ENCODE peak calls at places on chromosomes 2 and 18, in four cellular contexts. C, Z, O and R are unnamed samples.

GRCh38 chr18:31209041-31209440 is 46.4 kb upstream of the DSC1 start:
- DNase-seq in Z (no peak), C (no peak), O (no peak), R (no peak)

GRCh38 chr18:52352920-52353319 is 12.9 kb downstream of the DCC start:
- DNase-seq in O (no peak), Z (no peak), C (no peak), R (no peak)

GRCh38 chr2:176657391-176657790 is 388.1 kb downstream of the MTX2 start:
- DNase-seq in C (no peak), O (no peak), Z (no peak), R (no peak)

GRCh38 chr2:60544980-60545560 is 8.4 kb downstream of the BCL11A start:
- DNase-seq in Z (no peak), C (no peak), O (no peak), R (no peak)

GRCh38 chr2:152402780-152403388 is 67.9 kb downstream of the FMNL2 start:
- DNase-seq in O (no peak), Z (no peak), C (no peak), R (no peak)

GRCh38 chr2:55779459-55780421 is 86.1 kb upstream of the PNPT1 start:
- DNase-seq in Z (no peak), C (peak; percentile 92), O (no peak), R (peak; percentile 85)

GRCh38 chr2:143223556-143223955 is 94.3 kb downstream of the ARHGAP15 start:
- DNase-seq in C (no peak), O (no peak), Z (no peak), R (no peak)

GRCh38 chr2:151733781-151734672 is at the start of gene NEB:
- DNase-seq in C (no peak), Z (no peak), O (no peak), R (no peak)

GRCh38 chr18:60534539-60534938 is 162.0 kb upstream of the MC4R start:
- DNase-seq in O (no peak), Z (no peak), C (peak; percentile 25), R (peak; percentile 56)

GRCh38 chr2:26768759-26769500 is 4.8 kb downstream of the SLC35F6 start:
- DNase-seq in Z (no peak), O (peak; percentile 86), C (peak; percentile 58), R (peak; percentile 48)

GRCh38 chr2:99708231-99708630 is 218.4 kb upstream of the REV1 start:
- DNase-seq in Z (no peak), O (no peak), C (no peak), R (no peak)

GRCh38 chr2:158995677-158996049 is 27.2 kb downstream of the TANC1 start:
- DNase-seq in C (no peak), Z (no peak), O (no peak), R (no peak)

GRCh38 chr2:37831081-37831780 is 93.9 kb upstream of the RMDN2 start:
- DNase-seq in O (peak; percentile 67), Z (no peak), C (no peak), R (no peak)

GRCh38 chr18:32775628-32776027 is 2.8 kb upstream of the KLHL14 start:
- DNase-seq in C (no peak), O (no peak), Z (no peak), R (no peak)